ENCODE peak calls at places on chromosomes 3 and 15, in ten cellular contexts. S, C, O, Q, H, G, K, Z, F and E are unnamed samples.

GRCh38 chr3:193520738-193521137 is 34.0 kb downstream of the ATP13A4 start:
- DNase-seq in K (no peak), Q (no peak), S (no peak), G (no peak), Z (no peak), O (no peak), F (no peak), C (no peak), H (no peak), E (no peak)

GRCh38 chr3:48507256-48508061 is 3.5 kb upstream of the SHISA5 start:
- DNase-seq in S (no peak), F (peak; percentile 67), Q (peak; percentile 44), K (peak; percentile 60), C (peak; percentile 88), O (peak; percentile 83), H (peak; percentile 84), Z (peak; percentile 73), G (no peak), E (peak; percentile 21)

GRCh38 chr3:152436707-152437615 is 168.2 kb downstream of the MBNL1 start:
- DNase-seq in Z (no peak), K (no peak), C (no peak), H (no peak), O (no peak), S (peak; percentile 2), G (no peak), Q (no peak), F (no peak), E (peak; percentile 80)

GRCh38 chr3:126147932-126148683 is 32.3 kb downstream of the ALDH1L1 start:
- DNase-seq in C (no peak), G (no peak), K (no peak), O (no peak), S (no peak), F (no peak), Z (peak; percentile 13), H (no peak), Q (peak; percentile 12), E (no peak)

GRCh38 chr3:9316881-9317341 is 45.9 kb upstream of the THUMPD3 start:
- DNase-seq in Q (peak; percentile 24), Z (no peak), C (no peak), H (peak; percentile 34), K (peak; percentile 75), F (peak; percentile 56), G (peak; percentile 36), O (peak; percentile 78), S (no peak), E (no peak)

GRCh38 chr3:186425788-186426730 is 64.0 kb upstream of the DGKG start:
- DNase-seq in G (peak; percentile 83), S (peak; percentile 84), C (no peak), K (peak; percentile 25), H (peak; percentile 43), Q (no peak), F (peak; percentile 75), O (peak; percentile 84), Z (peak; percentile 27), E (peak; percentile 55)

GRCh38 chr15:68258684-68259083 is 18.9 kb upstream of the FEM1B start:
- DNase-seq in O (no peak), Q (no peak), Z (no peak), H (no peak), C (peak; percentile 63), S (no peak), G (no peak), F (no peak), K (peak; percentile 34), E (no peak)

GRCh38 chr15:67080900-67081431 is 15.6 kb downstream of the SMAD3 start:
- DNase-seq in O (peak; percentile 90), F (peak; percentile 84), S (no peak), Z (no peak), G (peak; percentile 55), C (peak; percentile 84), Q (peak; percentile 53), H (no peak), K (peak; percentile 67), E (peak; percentile 49)

GRCh38 chr3:6781103-6781502 is 79.8 kb upstream of the GRM7 start:
- DNase-seq in O (peak; percentile 9), Z (no peak), F (no peak), C (no peak), K (no peak), Q (no peak), S (no peak), G (no peak), H (no peak), E (no peak)

DNA sequence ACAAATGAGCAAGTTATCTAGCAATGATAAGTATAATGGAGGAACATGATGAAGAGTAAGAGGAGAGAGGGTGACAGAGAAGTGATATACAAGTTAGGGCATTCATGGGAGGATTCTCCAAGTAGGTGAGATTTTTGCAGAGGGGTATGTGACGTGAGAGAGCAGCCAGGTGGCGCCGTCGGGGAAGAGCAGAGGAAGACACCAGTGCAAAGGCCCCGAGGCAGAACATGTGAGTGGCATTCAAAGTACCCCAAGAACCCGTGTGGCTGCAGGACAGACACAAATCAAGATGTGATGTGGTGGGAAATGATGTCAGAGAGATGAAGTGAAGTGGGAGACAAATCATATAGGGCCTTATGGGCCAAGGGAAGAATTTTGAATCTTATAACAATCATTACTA is 81.8 kb upstream of the GRM7 start:
- DNase-seq in C (peak; percentile 8), Q (no peak), Z (no peak), O (no peak), G (no peak), F (no peak), S (no peak), K (no peak), H (no peak), E (no peak)
- TF ChIP-seq CTCF in C (no peak), Q (no peak), Z (no peak), O (no peak), G (no peak), F (no peak), S (no peak), K (no peak), H (no peak), E (no peak)

GRCh38 chr3:55574671-55575070 is 87.6 kb upstream of the WNT5A start:
- DNase-seq in O (no peak), S (no peak), K (no peak), F (no peak), H (no peak), Z (no peak), C (no peak), Q (no peak), G (no peak), E (no peak)

GRCh38 chr3:55571216-55571813 is 84.2 kb upstream of the WNT5A start:
- DNase-seq in F (no peak), S (no peak), Q (no peak), K (no peak), G (no peak), C (no peak), Z (peak; percentile 26), O (peak; percentile 71), H (no peak), E (no peak)

GRCh38 chr3:55572816-55573215 is 85.7 kb upstream of the WNT5A start:
- DNase-seq in K (no peak), G (no peak), C (no peak), H (no peak), Z (no peak), O (no peak), F (no peak), S (no peak), Q (no peak), E (no peak)

GRCh38 chr3:55570361-55570760 is 83.3 kb upstream of the WNT5A start:
- DNase-seq in Q (no peak), O (peak; percentile 78), K (peak; percentile 31), H (peak; percentile 62), Z (no peak), G (no peak), C (no peak), F (no peak), S (no peak), E (no peak)

GRCh38 chr3:55571913-55572312 is 84.8 kb upstream of the WNT5A start:
- DNase-seq in Z (peak; percentile 88), Q (peak; percentile 34), S (no peak), F (no peak), H (peak; percentile 69), K (peak; percentile 16), O (peak; percentile 45), C (no peak), G (no peak), E (no peak)
- TF ChIP-seq CTCF in Z (peak; percentile 84), Q (no peak), S (no peak), F (no peak), H (peak; percentile 21), K (no peak), O (no peak), C (no peak), G (no peak), E (no peak)

GRCh38 chr3:143650120-143650519 is 198.1 kb downstream of the SLC9A9 start:
- DNase-seq in C (no peak), F (no peak), Q (no peak), Z (no peak), K (no peak), S (no peak), G (no peak), O (no peak), H (no peak), E (no peak)

GRCh38 chr3:143652118-143652517 is 196.2 kb downstream of the SLC9A9 start:
- DNase-seq in K (no peak), H (no peak), Z (no peak), C (no peak), G (no peak), S (no peak), F (no peak), Q (no peak), O (no peak), E (no peak)

GRCh38 chr3:143650827-143651226 is 197.4 kb downstream of the SLC9A9 start:
- DNase-seq in Z (no peak), H (no peak), K (no peak), C (no peak), G (no peak), O (peak; percentile 14), Q (no peak), S (no peak), F (no peak), E (no peak)

GRCh38 chr3:143648218-143648617 is 200.1 kb downstream of the SLC9A9 start:
- DNase-seq in Q (no peak), Z (no peak), G (no peak), H (no peak), K (no peak), F (no peak), O (no peak), S (no peak), C (no peak), E (no peak)

GRCh38 chr3:143648708-143649107 is 199.6 kb downstream of the SLC9A9 start:
- DNase-seq in O (no peak), S (no peak), F (no peak), K (no peak), H (no peak), G (no peak), Z (no peak), C (peak; percentile 10), Q (no peak), E (peak; percentile 56)
- TF ChIP-seq CTCF in O (peak; percentile 18), S (peak; percentile 11), F (no peak), K (peak; percentile 28), H (peak; percentile 19), G (peak; percentile 28), Z (no peak), C (peak; percentile 21), Q (no peak), E (peak; percentile 68)

GRCh38 chr3:88059380-88060160 is 515 bp downstream of the ZNF654 start:
- DNase-seq in C (no peak), O (peak; percentile 6), K (no peak), Q (peak; percentile 47), S (no peak), F (no peak), G (no peak), H (no peak), Z (no peak), E (no peak)

GRCh38 chr3:88061749-88062148 is 2.7 kb downstream of the ZNF654 start:
- DNase-seq in G (no peak), O (no peak), H (no peak), K (no peak), C (no peak), S (no peak), F (no peak), Q (no peak), Z (no peak), E (no peak)

GRCh38 chr3:88058593-88059379 is at the start of the genes CGGBP1 and ZNF654:
- DNase-seq in O (peak; percentile 99), F (peak; percentile 99), H (peak; percentile 99), K (peak; percentile 99), S (peak; percentile 97), G (peak; percentile 95), Z (peak; percentile 99), C (peak; percentile 99), Q (peak; percentile 99), E (peak; percentile 99)

GRCh38 chr3:88058322-88058592 is 548 bp downstream of the CGGBP1 start:
- DNase-seq in O (no peak), S (no peak), G (no peak), Z (no peak), K (no peak), Q (no peak), C (no peak), H (no peak), F (no peak), E (no peak)

DNA sequence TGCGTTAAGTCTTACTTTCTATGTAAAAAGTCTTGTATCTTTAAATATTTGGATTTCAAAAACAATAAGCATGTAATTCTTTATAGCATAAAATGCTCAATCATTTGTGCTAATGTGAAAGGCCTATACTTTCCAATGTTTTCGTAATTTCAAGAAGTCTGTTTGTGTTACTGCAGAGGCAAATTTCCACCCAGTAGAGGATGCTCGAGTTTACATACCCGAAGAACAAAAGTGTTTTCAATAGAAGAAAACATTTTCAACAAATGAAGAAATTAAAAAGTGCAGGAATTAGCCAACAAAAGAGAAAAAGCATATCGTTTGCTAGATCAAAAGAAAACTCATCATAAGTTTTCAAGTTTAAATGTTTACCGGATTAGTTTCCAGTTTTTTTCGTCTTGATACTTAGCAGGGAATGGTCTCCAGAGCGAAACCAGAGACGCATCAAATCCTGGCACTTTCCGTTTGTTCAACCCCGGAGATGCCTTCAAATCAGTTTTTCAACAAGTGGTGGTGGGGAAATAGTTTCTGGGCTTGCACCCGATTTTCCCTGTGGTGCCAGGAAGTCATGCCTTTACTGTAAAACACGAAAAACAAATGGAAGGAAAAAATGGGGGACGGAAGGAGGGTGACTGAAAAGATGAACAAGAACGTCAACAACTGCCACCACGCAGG is 1.0 kb downstream of the CGGBP1 start:
- DNase-seq in K (peak; percentile 46), S (no peak), H (peak; percentile 30), C (no peak), Q (no peak), Z (no peak), G (no peak), O (peak; percentile 27), F (peak; percentile 20), E (peak; percentile 64)
- TF ChIP-seq CTCF in K (peak; percentile 37), S (peak; percentile 44), H (peak; percentile 34), C (no peak), Q (no peak), Z (no peak), G (peak; percentile 35), O (no peak), F (peak; percentile 25), E (peak; percentile 26)